ENCODE peak calls at places on chromosomes 13 and 19, in nine cellular contexts. H, U, Y, G, P, K, J, W and R are unnamed samples.

GRCh38 chr13:29761815-29762214 is 88.6 kb downstream of the UBL3 start:
- DNase-seq in H (no peak), U (no peak), Y (no peak), G (no peak), P (no peak), K (no peak), J (no peak), W (no peak), R (no peak)

GRCh38 chr13:92175330-92175729 is 776.9 kb downstream of the GPC5 start:
- DNase-seq in H (no peak), U (peak), Y (no peak), G (no peak), P (no peak), K (peak), J (peak), W (no peak), R (no peak)

GRCh38 chr19:12868540-12869112 is 12.6 kb downstream of the DNASE2 start:
- DNase-seq in H (no peak), U (no peak), Y (no peak), G (no peak), P (no peak), K (no peak), J (no peak), W (no peak), R (no peak)

GRCh38 chr13:46170687-46171086 is 11.3 kb downstream of the LCP1 start:
- DNase-seq in H (no peak), U (no peak), Y (no peak), G (no peak), P (no peak), K (no peak), J (no peak), W (no peak), R (no peak)

GRCh38 chr19:54315956-54316355 is 3.0 kb upstream of the LILRA5 start:
- DNase-seq in H (no peak), U (no peak), Y (no peak), G (no peak), P (no peak), K (no peak), J (no peak), W (no peak), R (no peak)

GRCh38 chr19:40633207-40633606 is 32.0 kb downstream of the LTBP4 start:
- DNase-seq in H (no peak), U (peak), Y (no peak), G (no peak), P (no peak), K (peak), J (no peak), W (no peak), R (no peak)

GRCh38 chr19:8904597-8904996 is 72.4 kb downstream of the MBD3L1 start:
- DNase-seq in H (no peak), U (no peak), Y (no peak), G (no peak), P (no peak), K (no peak), J (no peak), W (no peak), R (no peak)

GRCh38 chr19:44850641-44851109 is 4.6 kb downstream of the NECTIN2 start:
- DNase-seq in H (no peak), U (no peak), Y (no peak), G (no peak), P (no peak), K (no peak), J (no peak), W (no peak), R (no peak)

GRCh38 chr19:57067440-57067839 is 52.3 kb upstream of the USP29 start:
- DNase-seq in H (no peak), U (no peak), Y (no peak), G (no peak), P (no peak), K (no peak), J (no peak), W (no peak), R (no peak)

GRCh38 chr13:98976338-98976737 is 1.5 kb downstream of the DOCK9 start:
- DNase-seq in H (no peak), U (peak), Y (no peak), G (no peak), P (no peak), K (no peak), J (no peak), W (no peak), R (no peak)

GRCh38 chr13:106467406-106468122 is 67.9 kb downstream of the EFNB2 start:
- DNase-seq in H (no peak), U (no peak), Y (no peak), G (no peak), P (no peak), K (no peak), J (no peak), W (no peak), R (no peak)

GRCh38 chr13:114096031-114096485 is 36.4 kb downstream of the RASA3 start:
- DNase-seq in H (no peak), U (no peak), Y (no peak), G (peak), P (no peak), K (no peak), J (no peak), W (no peak), R (no peak)

GRCh38 chr13:83297591-83298305 is 584.5 kb downstream of the SLITRK1 start:
- DNase-seq in H (no peak), U (no peak), Y (no peak), G (no peak), P (no peak), K (no peak), J (no peak), W (peak), R (no peak)

GRCh38 chr19:50285833-50286232 is 43.3 kb downstream of the KCNC3 start:
- DNase-seq in H (no peak), U (no peak), Y (no peak), G (no peak), P (no peak), K (no peak), J (no peak), W (no peak), R (no peak)

GRCh38 chr13:46530084-46530935 is 22.7 kb upstream of the LRCH1 start:
- DNase-seq in H (no peak), U (no peak), Y (no peak), G (no peak), P (no peak), K (peak), J (no peak), W (no peak), R (no peak)

GRCh38 chr19:54158812-54159351 is 639 bp downstream of the LENG1 start:
- DNase-seq in H (no peak), U (no peak), Y (no peak), G (no peak), P (no peak), K (peak), J (no peak), W (no peak), R (no peak)

GRCh38 chr13:68428292-68428691 is 1198.2 kb upstream of the PCDH9 start:
- DNase-seq in H (no peak), U (peak), Y (no peak), G (no peak), P (no peak), K (no peak), J (no peak), W (no peak), R (no peak)

GRCh38 chr13:99471231-99472202 is 29.8 kb upstream of the TM9SF2 start:
- DNase-seq in H (no peak), U (no peak), Y (no peak), G (no peak), P (no peak), K (peak), J (no peak), W (no peak), R (no peak)

GRCh38 chr13:27969073-27969865 is at the start of gene CDX2:
- DNase-seq in H (no peak), U (no peak), Y (peak), G (no peak), P (no peak), K (no peak), J (no peak), W (no peak), R (no peak)

GRCh38 chr19:54928299-54928698 is 19.0 kb downstream of the NLRP7 start:
- DNase-seq in H (no peak), U (no peak), Y (no peak), G (no peak), P (no peak), K (no peak), J (no peak), W (no peak), R (no peak)

GRCh38 chr19:55080915-55081772 is 5.5 kb downstream of the EPS8L1 start:
- DNase-seq in H (peak), U (no peak), Y (no peak), G (peak), P (peak), K (peak), J (peak), W (peak), R (peak)

GRCh38 chr13:50026788-50027473 is 11.7 kb downstream of the KCNRG start:
- DNase-seq in H (no peak), U (no peak), Y (no peak), G (no peak), P (no peak), K (no peak), J (no peak), W (no peak), R (no peak)

GRCh38 chr13:23741879-23742510 is 147.2 kb downstream of the MIPEP start:
- DNase-seq in H (no peak), U (no peak), Y (no peak), G (no peak), P (no peak), K (no peak), J (no peak), W (no peak), R (no peak)

GRCh38 chr19:2171349-2172145 is 7.8 kb downstream of the DOT1L start:
- DNase-seq in H (no peak), U (no peak), Y (no peak), G (no peak), P (peak), K (peak), J (peak), W (peak), R (peak)

GRCh38 chr19:19040417-19040816 is 7.0 kb downstream of the ARMC6 start:
- DNase-seq in H (peak), U (peak), Y (no peak), G (no peak), P (no peak), K (no peak), J (no peak), W (peak), R (no peak)

GRCh38 chr19:7833225-7834156 is 3.5 kb downstream of the EVI5L start:
- DNase-seq in H (no peak), U (no peak), Y (no peak), G (no peak), P (no peak), K (peak), J (no peak), W (peak), R (no peak)

GRCh38 chr19:15701757-15702589 is 25.9 kb upstream of the OR10H2 start:
- DNase-seq in H (no peak), U (no peak), Y (no peak), G (no peak), P (no peak), K (no peak), J (no peak), W (no peak), R (no peak)

GRCh38 chr13:113013878-113014751 is 45.1 kb downstream of the MCF2L start:
- DNase-seq in H (no peak), U (no peak), Y (no peak), G (no peak), P (no peak), K (no peak), J (no peak), W (no peak), R (no peak)